ENCODE peak calls at places on chromosomes 12 and 14, in four cellular contexts. K is PC-9; T is heart left ventricle; I is CD8-positive, alpha-beta T cell. Q is an unnamed sample.

GRCh38 chr12:8698830-8699330 is 1.1 kb downstream of the RIMKLB start:
- DNase-seq in I (no peak), T (no peak), K (peak; percentile 53), Q (no peak)

GRCh38 chr14:87076146-87076545 is 916.8 kb downstream of the GALC start:
- DNase-seq in K (no peak), T (no peak), I (no peak), Q (no peak)

GRCh38 chr12:116606397-116606796 is 47.2 kb downstream of the MAP1LC3B2 start:
- DNase-seq in I (no peak), K (peak; percentile 47), T (no peak), Q (no peak)

GRCh38 chr14:58637391-58638230 is at the start of gene DACT1:
- DNase-seq in I (peak; percentile 35), K (no peak), T (peak; percentile 80), Q (peak; percentile 93)

GRCh38 chr14:90382491-90383125 is 14.2 kb upstream of the CALM1 start:
- DNase-seq in T (peak; percentile 75), K (no peak), I (peak; percentile 72), Q (peak; percentile 91)

GRCh38 chr12:25694072-25694471 is 141.0 kb upstream of the LMNTD1 start:
- DNase-seq in T (peak; percentile 40), I (no peak), K (no peak), Q (no peak)

GRCh38 chr12:38639625-38640024 is 265.8 kb downstream of the CPNE8 start:
- DNase-seq in K (peak; percentile 88), I (no peak), T (no peak), Q (no peak)

GRCh38 chr12:90058721-90059120 is 350.1 kb upstream of the ATP2B1 start:
- DNase-seq in I (no peak), T (no peak), K (no peak), Q (no peak)

GRCh38 chr12:54068423-54069070 is 14.9 kb downstream of the HOXC4 start:
- DNase-seq in K (no peak), T (no peak), I (no peak), Q (no peak)

GRCh38 chr12:2335517-2335916 is 282.7 kb downstream of the CACNA1C start:
- DNase-seq in T (no peak), K (no peak), I (no peak), Q (no peak)

GRCh38 chr14:89126461-89126860 is 290.6 kb downstream of the FOXN3 start:
- DNase-seq in I (no peak), K (no peak), T (no peak), Q (no peak)

GRCh38 chr12:109130297-109130696 is 13.9 kb downstream of the ACACB start:
- DNase-seq in T (no peak), K (no peak), I (no peak), Q (no peak)

GRCh38 chr14:22008098-22008412 is 334.4 kb upstream of the OR4E1 start:
- DNase-seq in I (peak; percentile 5), T (no peak), K (no peak), Q (no peak)

GRCh38 chr12:124390442-124391116 is 95.7 kb downstream of the RFLNA start:
- DNase-seq in T (peak; percentile 77), I (no peak), K (peak; percentile 84), Q (peak; percentile 90)

GRCh38 chr12:54147186-54147585 is 41.6 kb downstream of the SMUG1 start:
- DNase-seq in K (no peak), T (no peak), I (no peak), Q (no peak)

GRCh38 chr12:127304751-127305725 is 961.9 kb upstream of the TMEM132C start:
- DNase-seq in I (no peak), T (no peak), K (no peak), Q (no peak)

GRCh38 chr12:121005346-121005815 is 10.9 kb downstream of the C12orf43 start:
- DNase-seq in I (peak; percentile 33), K (peak; percentile 60), T (no peak), Q (no peak)

GRCh38 chr12:14773685-14774073 is 29.6 kb downstream of the WBP11 start:
- DNase-seq in T (peak; percentile 33), I (no peak), K (no peak), Q (peak; percentile 74)

GRCh38 chr12:62533755-62534107 is 67.1 kb downstream of the MON2 start:
- DNase-seq in T (no peak), I (no peak), K (no peak), Q (no peak)

GRCh38 chr12:58452546-58452945 is 467.8 kb downstream of the LRIG3 start:
- DNase-seq in T (no peak), I (no peak), K (no peak), Q (no peak)

GRCh38 chr12:124769166-124769530 is 94.5 kb downstream of the SCARB1 start:
- DNase-seq in I (no peak), K (no peak), T (no peak), Q (no peak)

GRCh38 chr12:104790296-104791125 is 167.6 kb downstream of the SLC41A2 start:
- DNase-seq in I (peak; percentile 52), K (no peak), T (peak; percentile 57), Q (peak; percentile 87)

GRCh38 chr12:21065845-21066244 is 65.1 kb upstream of the SLCO1B1 start:
- DNase-seq in I (no peak), K (no peak), T (no peak), Q (no peak)

GRCh38 chr14:29548948-29549370 is 378.7 kb downstream of the PRKD1 start:
- DNase-seq in T (no peak), I (no peak), K (no peak), Q (no peak)

GRCh38 chr12:27667540-27667939 is 28.7 kb upstream of the REP15 start:
- DNase-seq in T (peak; percentile 31), K (no peak), I (no peak), Q (peak; percentile 86)

GRCh38 chr12:114555451-114555850 is 128.5 kb downstream of the TBX3 start:
- DNase-seq in T (no peak), K (no peak), I (no peak), Q (no peak)

GRCh38 chr12:76152161-76152807 is 67.8 kb upstream of the NAP1L1 start:
- DNase-seq in K (no peak), T (no peak), I (no peak), Q (no peak)

GRCh38 chr12:91091916-91092715 is 19.2 kb downstream of the LUM start:
- DNase-seq in T (no peak), K (no peak), I (no peak), Q (no peak)

GRCh38 chr12:90280033-90280432 is 571.4 kb upstream of the ATP2B1 start:
- DNase-seq in T (no peak), K (no peak), I (no peak), Q (no peak)

GRCh38 chr12:22665476-22665875 is 40.5 kb downstream of the ETNK1 start:
- DNase-seq in I (no peak), T (no peak), K (no peak), Q (no peak)

GRCh38 chr12:67991158-67991557 is 1.9 kb downstream of the IFNG-AS1 start:
- DNase-seq in I (peak; percentile 16), T (no peak), K (no peak), Q (no peak)

GRCh38 chr12:67994046-67994445 is 4.8 kb downstream of the IFNG-AS1 start:
- DNase-seq in K (no peak), T (no peak), I (no peak), Q (no peak)

GRCh38 chr12:67989184-67989965 is at the start of gene IFNG-AS1:
- DNase-seq in I (peak; percentile 17), T (no peak), K (no peak), Q (no peak)

GRCh38 chr12:67996347-67996746 is 7.1 kb downstream of the IFNG-AS1 start:
- DNase-seq in T (no peak), K (no peak), I (no peak), Q (no peak)

DNA sequence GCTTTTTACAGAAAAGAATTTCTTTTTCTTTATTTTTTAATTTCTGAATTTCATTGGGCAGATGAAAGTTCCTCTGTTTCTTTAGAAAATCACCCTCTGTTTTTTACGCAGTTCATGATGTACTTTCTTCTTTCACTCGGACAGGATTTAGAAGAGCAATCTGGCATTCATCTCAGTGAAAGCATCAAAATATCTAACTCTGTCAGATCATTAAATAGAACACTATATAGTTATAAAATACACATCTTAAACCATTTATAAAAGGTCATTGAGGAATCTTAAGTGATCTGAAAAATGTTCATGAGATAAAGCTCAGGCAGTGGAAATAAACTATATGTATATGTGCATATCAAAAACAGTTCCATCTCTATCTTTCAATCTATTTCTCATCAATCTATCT is 3.9 kb downstream of the IFNG-AS1 start:
- DNase-seq in K (no peak), I (no peak), T (no peak), Q (no peak)
- H3K4me1 ChIP-seq in K (no peaks in the 10 kb centered on the region), I (peaks cover 31% of the 10 kb centered on the region), T (no peaks in the 10 kb centered on the region), Q (no peaks in the 10 kb centered on the region)

DNA sequence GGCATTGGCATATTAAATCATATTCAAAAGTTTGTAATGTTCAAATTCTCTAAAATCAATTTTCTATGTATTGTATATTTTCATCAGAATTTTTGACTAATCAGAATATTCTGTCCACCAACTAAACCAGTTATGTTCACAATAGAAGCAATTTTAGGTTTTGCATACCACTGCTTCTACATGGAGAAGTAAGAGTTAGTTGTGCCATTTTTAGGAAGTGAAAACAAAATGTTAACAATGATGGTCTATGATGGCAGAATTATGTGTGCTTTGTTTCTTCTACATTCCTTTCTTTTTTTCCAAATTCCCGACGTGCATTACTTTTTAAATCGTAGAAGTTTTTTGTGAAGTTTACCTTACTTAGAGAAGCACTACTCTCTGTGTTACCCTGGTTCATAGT is 29.5 kb downstream of the ABHD12B start:
- DNase-seq in I (no peak), K (no peak), T (no peak), Q (no peak)
- H3K27ac ChIP-seq in I (no peak overlapping the region), K (no peak overlapping the region), T (no peak overlapping the region), Q (no peak overlapping the region)

GRCh38 chr14:67644428-67644827 is 24.7 kb downstream of the ARG2 start:
- DNase-seq in I (no peak), K (no peak), T (no peak), Q (no peak)
- H3K27me3 ChIP-seq in I (no peaks in the 10 kb centered on the region), K (no peaks in the 10 kb centered on the region), T (no peaks in the 10 kb centered on the region), Q (no peaks in the 10 kb centered on the region)

DNA sequence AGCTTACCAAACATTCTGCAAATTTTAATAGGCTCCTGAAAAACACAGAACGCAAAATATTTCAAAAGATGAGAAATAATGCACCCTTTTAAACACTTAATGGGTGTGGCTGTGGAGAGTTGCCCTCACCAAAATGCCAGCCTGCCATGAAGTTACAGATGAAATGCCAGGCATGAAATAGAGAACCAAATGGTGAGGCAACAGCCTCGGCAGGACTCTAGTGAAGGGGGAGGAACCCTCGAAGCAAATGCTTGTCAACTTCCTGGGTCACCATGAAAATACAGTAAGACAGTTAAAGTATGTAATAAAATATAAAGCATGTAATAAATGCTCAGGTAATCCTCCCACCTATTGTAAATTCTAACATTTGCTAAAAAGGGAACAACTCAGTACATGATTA is 24.1 kb downstream of the DUSP16 start:
- DNase-seq in T (no peak), K (no peak), I (no peak), Q (peak; percentile 45)
- H3K4me1 ChIP-seq in T (peaks cover 4% of the 10 kb centered on the region), K (peaks cover 3% of the 10 kb centered on the region), I (peaks cover 11% of the 10 kb centered on the region), Q (peaks cover 6% of the 10 kb centered on the region)

GRCh38 chr12:49706351-49707126 is 666 bp downstream of the FMNL3 start:
- DNase-seq in I (peak; percentile 13), T (peak; percentile 48), K (no peak), Q (peak; percentile 81)

GRCh38 chr12:49707127-49707811 is at the start of gene FMNL3:
- DNase-seq in T (peak; percentile 98), K (peak; percentile 71), I (peak; percentile 100), Q (peak; percentile 99)

GRCh38 chr12:49705479-49706267 is 1.5 kb downstream of the FMNL3 start:
- DNase-seq in K (no peak), I (peak; percentile 17), T (peak; percentile 47), Q (peak; percentile 69)

GRCh38 chr12:49708851-49709250 is 1.6 kb upstream of the FMNL3 start:
- DNase-seq in K (no peak), T (no peak), I (no peak), Q (no peak)

GRCh38 chr12:49707812-49708147 is 575 bp upstream of the FMNL3 start:
- DNase-seq in I (no peak), T (no peak), K (no peak), Q (no peak)
- H3K27ac ChIP-seq in I (no peak overlapping the region), T (no peak overlapping the region), K (no peak overlapping the region), Q (no peak overlapping the region)

GRCh38 chr14:70811065-70811464 is 1.8 kb upstream of the MAP3K9 start:
- DNase-seq in T (no peak), K (no peak), I (no peak), Q (no peak)
- H3K27me3 ChIP-seq in T (peaks cover 18% of the 10 kb centered on the region), K (no peaks in the 10 kb centered on the region), I (no peaks in the 10 kb centered on the region), Q (no peaks in the 10 kb centered on the region)